ENCODE peak calls at places on chromosomes 4 and X, in ten cellular contexts. W, F, P, J, K, L, E, U, Z and D are unnamed samples.

GRCh38 chr4:103046416-103047290 is 27.1 kb upstream of the SLC9B1 start:
- DNase-seq in W (no peak), F (no peak), P (peak), J (peak), K (no peak), L (peak), E (no peak), U (no peak), Z (peak), D (peak)

GRCh38 chrX:1767026-1767425 is 152.2 kb downstream of the ASMT start:
- DNase-seq in W (no peak), F (no peak), P (no peak), J (no peak), K (no peak), L (no peak), E (no peak), U (no peak), Z (no peak), D (no peak)

GRCh38 chrX:153645921-153646481 is 1.0 kb upstream of the DUSP9 start:
- DNase-seq in W (no peak), F (no peak), P (no peak), J (no peak), K (no peak), L (no peak), E (no peak), U (no peak), Z (no peak), D (no peak)

GRCh38 chr4:74109116-74109791 is 10.3 kb upstream of the CXCL2 start:
- DNase-seq in W (no peak), F (no peak), P (peak), J (peak), K (no peak), L (peak), E (no peak), U (no peak), Z (peak), D (peak)

GRCh38 chr4:157992038-157992706 is 180.7 kb downstream of the GASK1B start:
- DNase-seq in W (no peak), F (no peak), P (peak), J (peak), K (peak), L (peak), E (no peak), U (no peak), Z (peak), D (no peak)

GRCh38 chr4:74675673-74676279 is 118.5 kb downstream of the BTC start:
- DNase-seq in W (no peak), F (no peak), P (peak), J (peak), K (no peak), L (peak), E (no peak), U (no peak), Z (peak), D (no peak)

GRCh38 chrX:19616959-19617358 is 101.7 kb upstream of the MAP3K15 start:
- DNase-seq in W (no peak), F (no peak), P (peak), J (no peak), K (no peak), L (no peak), E (no peak), U (no peak), Z (no peak), D (no peak)

GRCh38 chr4:26873391-26874026 is 12.9 kb downstream of the STIM2 start:
- DNase-seq in W (peak), F (no peak), P (no peak), J (no peak), K (no peak), L (no peak), E (no peak), U (no peak), Z (no peak), D (no peak)

GRCh38 chr4:153497091-153497531 is 31.0 kb downstream of the TMEM131L start:
- DNase-seq in W (no peak), F (no peak), P (peak), J (no peak), K (no peak), L (peak), E (no peak), U (no peak), Z (no peak), D (no peak)

DNA sequence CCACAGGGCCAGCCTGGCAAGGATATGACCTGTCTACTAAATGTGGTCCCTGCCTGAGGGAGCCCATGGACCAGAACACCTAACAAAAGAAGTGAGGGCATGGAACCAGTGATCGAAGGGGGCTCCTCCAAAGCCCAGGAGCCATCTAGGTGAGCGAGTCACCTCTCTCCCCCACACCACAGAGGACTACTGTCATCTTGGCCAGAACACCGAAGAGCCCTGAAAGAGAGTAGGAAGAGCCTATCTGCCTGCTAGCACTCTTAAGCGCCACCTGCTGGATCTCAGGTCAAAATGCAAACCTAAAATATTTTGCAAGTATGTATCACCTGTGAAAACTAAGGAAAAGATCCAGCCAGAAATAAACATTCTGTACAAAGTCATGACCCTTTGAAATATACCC is 137.9 kb upstream of the ZXDB start:
- DNase-seq in W (no peak), F (no peak), P (peak), J (peak), K (no peak), L (peak), E (no peak), U (no peak), Z (no peak), D (no peak)
- TF ChIP-seq CTCF in W (peak), F (no peak), P (peak), J (peak), K (peak), L (no peak), E (peak), U (no peak), Z (peak), D (no peak)

GRCh38 chrX:11409957-11410356 is 116.7 kb downstream of the AMELX start:
- DNase-seq in W (no peak), F (no peak), P (no peak), J (no peak), K (no peak), L (no peak), E (no peak), U (no peak), Z (no peak), D (no peak)
- H3K4me3 ChIP-seq in W (no peak), F (no peak), P (no peak), J (no peak), K (no peak), L (no peak), E (no peak), U (no peak), Z (no peak), D (no peak)

DNA sequence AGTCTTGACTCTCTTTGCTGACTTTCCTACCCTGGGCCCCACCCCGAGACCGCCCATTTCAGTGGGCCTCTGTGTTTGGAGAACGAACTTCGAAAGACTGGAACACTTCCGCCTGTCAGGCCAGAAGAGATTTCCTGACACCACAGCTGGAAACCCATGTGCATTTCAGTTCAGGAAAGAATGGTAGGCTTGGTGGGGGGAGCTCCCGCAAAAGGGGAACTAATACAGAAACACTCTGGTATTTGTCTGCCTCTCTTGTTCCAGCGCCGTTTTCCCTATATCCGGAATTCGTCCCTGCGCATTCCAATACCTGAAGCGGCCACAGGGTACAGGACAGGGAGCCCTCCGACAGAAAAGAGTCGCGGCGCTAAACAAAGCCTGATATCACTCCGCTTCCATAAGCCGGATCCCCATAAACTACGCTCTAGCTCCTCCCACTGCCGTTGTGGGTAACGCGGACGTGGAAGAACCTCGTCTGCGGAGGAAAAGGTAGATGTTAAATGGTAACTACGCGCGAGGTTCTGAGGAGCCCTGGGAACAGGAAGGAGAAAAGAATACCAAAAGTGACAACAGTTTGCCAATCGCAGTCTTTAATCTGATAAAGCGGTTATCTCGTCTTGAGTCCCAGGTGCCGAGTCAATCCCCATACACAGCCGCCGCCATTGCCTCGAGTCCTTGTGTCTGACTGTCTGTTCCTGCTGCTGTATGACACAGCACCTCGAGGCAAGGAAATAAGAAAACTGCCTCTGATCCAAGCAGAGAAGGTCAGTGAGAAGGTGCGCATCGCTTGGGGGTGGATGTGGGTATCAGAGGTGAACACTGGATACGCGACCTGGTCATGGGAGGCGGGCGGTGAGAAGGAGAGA is at the start of gene ARMCX5:
- DNase-seq in W (peak), F (peak), P (peak), J (peak), K (peak), L (peak), E (peak), U (no peak), Z (peak), D (peak)
- TF ChIP-seq POLR2A in W (peak), F (peak), P (peak), J (no peak), K (peak), L (peak), E (peak), U (peak), Z (peak), D (peak)

DNA sequence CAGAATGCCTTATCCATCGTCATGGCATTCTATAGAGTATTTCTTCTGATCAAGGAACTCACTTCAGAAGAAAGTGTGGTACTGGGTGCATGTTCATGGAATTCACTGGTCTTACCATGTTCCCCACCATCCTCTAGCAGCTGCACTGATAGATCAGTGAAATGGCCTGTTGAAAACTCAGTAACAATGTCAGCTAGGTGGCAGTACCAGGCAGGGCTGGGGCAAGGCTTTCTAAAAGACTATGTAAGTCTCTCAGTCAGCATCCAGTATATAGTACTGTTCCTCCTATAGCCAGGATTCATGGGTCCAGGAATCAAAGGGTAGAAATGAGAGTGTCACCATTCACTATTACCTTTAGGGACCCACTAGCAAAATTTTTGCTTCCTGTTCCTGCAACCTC is 15.8 kb upstream of the LDB2 start:
- DNase-seq in W (no peak), F (no peak), P (peak), J (peak), K (no peak), L (no peak), E (no peak), U (no peak), Z (no peak), D (no peak)
- TF ChIP-seq CTCF in W (peak), F (peak), P (peak), J (no peak), K (no peak), L (no peak), E (peak), U (no peak), Z (peak), D (no peak)

GRCh38 chrX:145820825-145821224 is 3.2 kb downstream of the SLITRK2 start:
- DNase-seq in W (no peak), F (no peak), P (no peak), J (no peak), K (no peak), L (no peak), E (no peak), U (no peak), Z (no peak), D (no peak)

GRCh38 chrX:145817299-145817665 is 347 bp upstream of the SLITRK2 start:
- DNase-seq in W (no peak), F (peak), P (no peak), J (no peak), K (no peak), L (no peak), E (no peak), U (no peak), Z (no peak), D (no peak)

GRCh38 chrX:145816607-145817298 is 876 bp upstream of the SLITRK2 start:
- DNase-seq in W (no peak), F (no peak), P (no peak), J (no peak), K (no peak), L (no peak), E (no peak), U (no peak), Z (no peak), D (no peak)

GRCh38 chrX:145817666-145818521 is at the start of gene SLITRK2:
- DNase-seq in W (no peak), F (peak), P (no peak), J (no peak), K (no peak), L (no peak), E (no peak), U (no peak), Z (no peak), D (no peak)

GRCh38 chrX:145818522-145819075 is 970 bp downstream of the SLITRK2 start:
- DNase-seq in W (no peak), F (no peak), P (no peak), J (no peak), K (no peak), L (no peak), E (no peak), U (no peak), Z (no peak), D (no peak)
- H3K4me3 ChIP-seq in W (peak), F (no peak), P (no peak), J (no peak), K (no peak), L (no peak), E (peak), U (peak), Z (no peak), D (peak)

DNA sequence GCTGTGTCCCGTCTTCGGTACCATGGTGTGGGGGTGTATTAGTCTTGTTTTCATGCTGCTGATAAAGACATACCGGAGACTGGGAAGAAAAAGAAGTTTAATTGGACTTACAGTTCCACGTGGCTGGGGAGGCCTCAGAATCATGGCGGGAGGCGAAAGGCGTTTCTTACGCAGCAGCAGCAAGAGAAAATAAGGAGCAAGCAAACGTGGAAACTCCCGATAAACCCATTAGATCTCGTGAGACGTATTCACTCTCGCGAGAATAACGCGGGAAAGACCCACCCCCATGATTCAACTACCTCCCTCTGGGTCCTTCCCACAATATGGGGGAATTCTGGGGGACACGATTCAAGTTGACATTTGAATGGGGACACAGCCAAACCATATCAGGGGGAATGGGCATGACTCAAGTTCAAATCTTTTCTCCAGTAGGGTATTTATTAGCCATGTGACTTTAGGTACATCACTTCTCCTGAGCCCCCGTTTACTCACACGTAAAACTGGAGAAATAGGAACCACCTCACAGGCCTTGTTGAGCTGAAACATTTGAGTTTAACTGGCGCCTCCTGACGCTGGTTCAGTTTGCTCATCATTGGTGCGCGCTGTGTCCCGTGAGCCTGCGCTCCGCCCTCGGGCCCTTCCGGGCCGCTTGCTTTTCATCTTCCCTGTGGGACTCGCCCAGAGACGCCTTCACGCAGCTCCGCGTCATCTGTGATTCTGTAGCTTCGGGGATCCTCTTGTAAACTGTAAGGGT is 35.5 kb upstream of the FAT1 start:
- DNase-seq in W (no peak), F (no peak), P (no peak), J (no peak), K (no peak), L (no peak), E (no peak), U (no peak), Z (no peak), D (no peak)
- TF ChIP-seq POLR2A in W (no peak), F (no peak), P (no peak), J (no peak), K (no peak), L (no peak), E (no peak), U (no peak), Z (no peak), D (no peak)

GRCh38 chrX:109635151-109635550 is 10.2 kb upstream of the KCNE5 start:
- DNase-seq in W (no peak), F (no peak), P (peak), J (peak), K (no peak), L (peak), E (no peak), U (no peak), Z (no peak), D (no peak)
- TF ChIP-seq CTCF in W (peak), F (no peak), P (peak), J (peak), K (peak), L (peak), E (no peak), U (no peak), Z (peak), D (peak)